ENCODE peak calls at places on chromosomes 16 and 17, in eight cellular contexts. One of them, this sample, is unnamed.

GRCh38 chr17:61545335-61545938 is 45.6 kb downstream of the NACA2 start:
- DNase-seq in lung: no peak
- DNase-seq in RWPE1: no peak
- DNase-seq in WTC11: no peak
- DNase-seq in AG09319: no peak
- DNase-seq in tibial artery: no peak
- DNase-seq in tibial nerve: no peak
- DNase-seq in Peyer's patch: no peak
- DNase-seq in this sample: no peak

GRCh38 chr17:69418535-69418934 is 4.0 kb downstream of the MAP2K6 start:
- DNase-seq in WTC11: no peak
- DNase-seq in RWPE1: no peak
- DNase-seq in Peyer's patch: no peak
- DNase-seq in tibial nerve: no peak
- DNase-seq in lung: no peak
- DNase-seq in AG09319: no peak
- DNase-seq in tibial artery: no peak
- DNase-seq in this sample: no peak

GRCh38 chr16:15966420-15967222 is 17.2 kb downstream of the ABCC1 start:
- DNase-seq in tibial nerve: no peak
- DNase-seq in RWPE1: peak
- DNase-seq in tibial artery: no peak
- DNase-seq in Peyer's patch: no peak
- DNase-seq in WTC11: no peak
- DNase-seq in lung: peak
- DNase-seq in AG09319: no peak
- DNase-seq in this sample: no peak

GRCh38 chr17:8935194-8935593 is 30.3 kb downstream of the PIK3R5 start:
- DNase-seq in Peyer's patch: no peak
- DNase-seq in tibial artery: no peak
- DNase-seq in tibial nerve: no peak
- DNase-seq in AG09319: no peak
- DNase-seq in lung: peak
- DNase-seq in RWPE1: peak
- DNase-seq in WTC11: no peak
- DNase-seq in this sample: no peak

GRCh38 chr17:75273968-75274708 is 3.1 kb upstream of the MIF4GD start:
- DNase-seq in tibial nerve: no peak
- DNase-seq in AG09319: no peak
- DNase-seq in RWPE1: peak
- DNase-seq in tibial artery: no peak
- DNase-seq in lung: no peak
- DNase-seq in WTC11: no peak
- DNase-seq in Peyer's patch: no peak
- DNase-seq in this sample: no peak

GRCh38 chr17:65277576-65277975 is 140.4 kb downstream of the RGS9 start:
- DNase-seq in AG09319: no peak
- DNase-seq in tibial artery: no peak
- DNase-seq in tibial nerve: no peak
- DNase-seq in Peyer's patch: no peak
- DNase-seq in WTC11: no peak
- DNase-seq in lung: no peak
- DNase-seq in RWPE1: no peak
- DNase-seq in this sample: no peak

GRCh38 chr16:17238285-17239028 is 232.3 kb downstream of the XYLT1 start:
- DNase-seq in Peyer's patch: no peak
- DNase-seq in lung: no peak
- DNase-seq in WTC11: no peak
- DNase-seq in tibial nerve: no peak
- DNase-seq in tibial artery: no peak
- DNase-seq in RWPE1: no peak
- DNase-seq in AG09319: peak
- DNase-seq in this sample: no peak

GRCh38 chr16:23903001-23903414 is 67.2 kb downstream of the PRKCB start:
- DNase-seq in lung: no peak
- DNase-seq in tibial artery: no peak
- DNase-seq in RWPE1: peak
- DNase-seq in WTC11: no peak
- DNase-seq in tibial nerve: no peak
- DNase-seq in Peyer's patch: no peak
- DNase-seq in AG09319: no peak
- DNase-seq in this sample: no peak

GRCh38 chr16:275786-276232 is at the start of gene RGS11:
- DNase-seq in Peyer's patch: no peak
- DNase-seq in tibial artery: no peak
- DNase-seq in RWPE1: no peak
- DNase-seq in AG09319: no peak
- DNase-seq in WTC11: no peak
- DNase-seq in lung: no peak
- DNase-seq in tibial nerve: no peak
- DNase-seq in this sample: no peak

GRCh38 chr16:75351183-75351582 is 82.1 kb downstream of the CFDP1 start:
- DNase-seq in WTC11: no peak
- DNase-seq in RWPE1: peak
- DNase-seq in lung: no peak
- DNase-seq in AG09319: peak
- DNase-seq in tibial artery: no peak
- DNase-seq in tibial nerve: no peak
- DNase-seq in Peyer's patch: no peak
- DNase-seq in this sample: no peak

GRCh38 chr16:46932802-46933201 is 40.7 kb downstream of the DNAJA2 start:
- DNase-seq in tibial artery: no peak
- DNase-seq in Peyer's patch: no peak
- DNase-seq in AG09319: no peak
- DNase-seq in tibial nerve: no peak
- DNase-seq in lung: no peak
- DNase-seq in WTC11: peak
- DNase-seq in RWPE1: no peak
- DNase-seq in this sample: no peak

GRCh38 chr16:73214825-73215481 is 167.0 kb upstream of the ZFHX3 start:
- DNase-seq in tibial artery: no peak
- DNase-seq in WTC11: no peak
- DNase-seq in tibial nerve: no peak
- DNase-seq in AG09319: peak
- DNase-seq in Peyer's patch: no peak
- DNase-seq in lung: no peak
- DNase-seq in RWPE1: no peak
- DNase-seq in this sample: no peak

GRCh38 chr16:20355114-20355782 is 2.7 kb upstream of the UMOD start:
- DNase-seq in WTC11: no peak
- DNase-seq in tibial artery: no peak
- DNase-seq in tibial nerve: no peak
- DNase-seq in Peyer's patch: no peak
- DNase-seq in RWPE1: no peak
- DNase-seq in lung: no peak
- DNase-seq in AG09319: no peak
- DNase-seq in this sample: no peak

GRCh38 chr16:20363191-20363590 is 10.7 kb upstream of the UMOD start:
- DNase-seq in AG09319: no peak
- DNase-seq in tibial artery: no peak
- DNase-seq in tibial nerve: no peak
- DNase-seq in WTC11: no peak
- DNase-seq in RWPE1: no peak
- DNase-seq in Peyer's patch: no peak
- DNase-seq in lung: no peak
- DNase-seq in this sample: no peak

GRCh38 chr16:20364051-20364450 is 11.5 kb upstream of the UMOD start:
- DNase-seq in lung: no peak
- DNase-seq in AG09319: no peak
- DNase-seq in tibial nerve: no peak
- DNase-seq in tibial artery: no peak
- DNase-seq in WTC11: no peak
- DNase-seq in RWPE1: no peak
- DNase-seq in Peyer's patch: no peak
- DNase-seq in this sample: no peak

GRCh38 chr16:20359997-20360396 is 7.5 kb upstream of the UMOD start:
- DNase-seq in lung: no peak
- DNase-seq in RWPE1: no peak
- DNase-seq in tibial artery: no peak
- DNase-seq in Peyer's patch: no peak
- DNase-seq in tibial nerve: no peak
- DNase-seq in AG09319: no peak
- DNase-seq in WTC11: peak
- DNase-seq in this sample: peak
- TF ChIP-seq CTCF in lung: no peak
- TF ChIP-seq CTCF in RWPE1: no peak
- TF ChIP-seq CTCF in tibial artery: no peak
- TF ChIP-seq CTCF in Peyer's patch: no peak
- TF ChIP-seq CTCF in tibial nerve: no peak
- TF ChIP-seq CTCF in AG09319: no peak
- TF ChIP-seq CTCF in WTC11: peak
- TF ChIP-seq CTCF in this sample: peak

DNA sequence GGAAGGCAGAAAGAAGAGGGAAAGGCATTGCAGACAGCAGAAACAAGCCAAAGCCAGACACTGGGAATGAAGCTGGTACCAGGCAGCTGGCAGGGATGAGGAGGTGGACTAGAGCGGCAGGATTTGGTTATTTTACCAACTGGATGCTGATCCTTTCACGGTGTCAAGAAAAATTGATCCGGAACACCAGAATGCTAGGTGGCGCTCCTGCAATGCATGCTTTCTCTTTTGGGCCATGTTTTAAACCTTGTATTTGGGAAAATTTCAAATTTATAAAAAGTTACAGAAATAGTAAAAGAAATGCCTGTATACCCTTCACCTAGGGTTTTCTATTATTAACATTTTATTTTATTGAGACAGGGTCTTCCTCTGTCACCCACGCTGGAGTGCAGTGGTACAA is 224.7 kb downstream of the SOX9 start:
- DNase-seq in Peyer's patch: no peak
- DNase-seq in RWPE1: no peak
- DNase-seq in AG09319: no peak
- DNase-seq in tibial nerve: no peak
- DNase-seq in lung: no peak
- DNase-seq in WTC11: no peak
- DNase-seq in tibial artery: no peak
- DNase-seq in this sample: no peak
- TF ChIP-seq CTCF in Peyer's patch: no peak
- TF ChIP-seq CTCF in RWPE1: no peak
- TF ChIP-seq CTCF in AG09319: peak
- TF ChIP-seq CTCF in tibial nerve: no peak
- TF ChIP-seq CTCF in lung: no peak
- TF ChIP-seq CTCF in WTC11: no peak
- TF ChIP-seq CTCF in tibial artery: no peak
- TF ChIP-seq CTCF in this sample: no peak

DNA sequence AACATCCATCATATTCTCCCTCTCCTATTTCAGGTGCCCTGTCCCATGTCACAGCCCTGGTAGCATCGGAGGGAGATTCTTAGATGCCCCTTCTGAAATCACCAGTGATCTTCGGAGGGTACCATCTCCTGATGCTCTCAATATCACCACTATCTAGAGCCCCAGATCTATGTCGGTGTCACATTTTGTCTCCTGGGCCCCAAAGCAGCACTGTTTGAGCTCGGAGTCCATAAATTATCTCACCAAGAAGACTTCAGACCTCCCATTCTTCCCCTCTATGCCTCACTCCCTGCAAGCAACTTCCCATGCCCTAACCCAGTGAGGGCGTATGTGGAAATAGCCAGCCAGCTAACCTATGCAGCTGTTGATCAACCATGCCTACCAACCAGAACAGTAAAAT is 51.5 kb upstream of the NLK start:
- DNase-seq in WTC11: no peak
- DNase-seq in AG09319: no peak
- DNase-seq in RWPE1: no peak
- DNase-seq in Peyer's patch: no peak
- DNase-seq in tibial nerve: no peak
- DNase-seq in lung: no peak
- DNase-seq in tibial artery: no peak
- DNase-seq in this sample: no peak
- TF ChIP-seq CTCF in WTC11: no peak
- TF ChIP-seq CTCF in AG09319: no peak
- TF ChIP-seq CTCF in RWPE1: no peak
- TF ChIP-seq CTCF in Peyer's patch: no peak
- TF ChIP-seq CTCF in tibial nerve: no peak
- TF ChIP-seq CTCF in lung: no peak
- TF ChIP-seq CTCF in tibial artery: no peak
- TF ChIP-seq CTCF in this sample: no peak

GRCh38 chr17:40417258-40417608 is 463 bp downstream of the TOP2A start:
- DNase-seq in lung: no peak
- DNase-seq in WTC11: no peak
- DNase-seq in tibial nerve: no peak
- DNase-seq in tibial artery: no peak
- DNase-seq in AG09319: no peak
- DNase-seq in Peyer's patch: no peak
- DNase-seq in RWPE1: no peak
- DNase-seq in this sample: no peak
- TF ChIP-seq CTCF in lung: no peak
- TF ChIP-seq CTCF in WTC11: no peak
- TF ChIP-seq CTCF in tibial nerve: no peak
- TF ChIP-seq CTCF in tibial artery: no peak
- TF ChIP-seq CTCF in AG09319: no peak
- TF ChIP-seq CTCF in Peyer's patch: no peak
- TF ChIP-seq CTCF in RWPE1: no peak
- TF ChIP-seq CTCF in this sample: no peak

DNA sequence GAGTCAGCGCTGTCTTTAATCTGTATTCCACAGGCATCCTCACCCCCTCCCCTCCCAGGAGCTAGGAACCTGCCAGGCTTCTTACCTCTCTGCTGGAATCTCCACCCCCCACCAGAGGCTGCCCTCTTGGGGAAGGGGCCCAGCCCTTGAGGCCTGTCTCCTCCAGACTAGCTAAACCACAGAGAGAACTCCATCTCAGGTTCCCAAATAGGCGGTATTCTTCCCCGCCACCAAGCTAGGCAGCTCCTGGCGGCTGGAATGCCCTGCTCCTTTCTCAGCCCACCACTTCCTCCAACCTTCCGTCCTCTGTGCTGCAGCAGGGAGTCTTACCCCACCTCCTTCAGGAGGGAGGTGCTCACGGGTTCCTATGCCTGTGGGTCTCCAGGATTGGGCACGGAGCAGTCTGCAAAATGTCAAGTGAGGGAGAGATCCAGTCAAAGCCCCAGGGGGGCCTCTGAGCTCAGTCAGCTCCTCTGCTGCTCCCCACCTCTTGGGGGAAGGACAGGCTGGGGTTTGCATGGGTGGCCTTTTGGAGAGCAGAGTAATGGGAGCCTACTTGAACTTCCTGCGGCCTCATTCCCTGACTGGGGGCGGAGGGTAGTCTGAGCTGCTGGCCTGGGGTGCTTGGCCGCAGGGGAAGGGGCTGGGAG is 55.7 kb downstream of the SREBF1 start:
- DNase-seq in WTC11: peak
- DNase-seq in tibial nerve: no peak
- DNase-seq in AG09319: no peak
- DNase-seq in Peyer's patch: no peak
- DNase-seq in RWPE1: no peak
- DNase-seq in lung: no peak
- DNase-seq in tibial artery: peak
- DNase-seq in this sample: peak
- TF ChIP-seq CTCF in WTC11: no peak
- TF ChIP-seq CTCF in tibial nerve: no peak
- TF ChIP-seq CTCF in AG09319: no peak
- TF ChIP-seq CTCF in Peyer's patch: no peak
- TF ChIP-seq CTCF in RWPE1: no peak
- TF ChIP-seq CTCF in lung: no peak
- TF ChIP-seq CTCF in tibial artery: no peak
- TF ChIP-seq CTCF in this sample: peak

This sample was measured in neural crest cell.